ENCODE peak calls at places on chromosome 12, in eight cellular contexts. D, B, Z, G, V, H, J and C are unnamed samples.

GRCh38 chr12:130700492-130701401 is 15.4 kb downstream of the RIMBP2 start:
- ATAC-seq in D (no peak), B (no peak), Z (no peak), G (no peak), V (no peak), H (peak), J (no peak), C (no peak)

GRCh38 chr12:109885616-109886015 is 5.3 kb upstream of the GLTP start:
- ATAC-seq in D (no peak), B (no peak), Z (no peak), G (no peak), V (no peak), H (no peak), J (no peak), C (no peak)

GRCh38 chr12:12788675-12789368 is 3.4 kb downstream of the APOLD1 start:
- ATAC-seq in D (peak), B (peak), Z (peak), G (peak), V (peak), H (peak), J (peak), C (peak)

GRCh38 chr12:115149685-115150378 is 465.9 kb upstream of the TBX3 start:
- ATAC-seq in D (peak), B (peak), Z (no peak), G (no peak), V (no peak), H (no peak), J (no peak), C (no peak)

GRCh38 chr12:108700833-108701450 is 30.4 kb downstream of the CORO1C start:
- ATAC-seq in D (no peak), B (no peak), Z (no peak), G (no peak), V (no peak), H (no peak), J (no peak), C (no peak)

GRCh38 chr12:94228488-94228907 is 80.1 kb downstream of the PLXNC1 start:
- ATAC-seq in D (no peak), B (no peak), Z (no peak), G (no peak), V (no peak), H (no peak), J (no peak), C (no peak)

GRCh38 chr12:116717466-116718457 is 20.1 kb downstream of the SPRING1 start:
- ATAC-seq in D (peak), B (peak), Z (no peak), G (no peak), V (peak), H (no peak), J (no peak), C (no peak)

GRCh38 chr12:49720214-49720613 is 13.0 kb upstream of the FMNL3 start:
- ATAC-seq in D (no peak), B (no peak), Z (no peak), G (no peak), V (peak), H (peak), J (no peak), C (peak)

GRCh38 chr12:97877404-97877803 is 414.8 kb downstream of the RMST start:
- ATAC-seq in D (no peak), B (no peak), Z (no peak), G (no peak), V (no peak), H (no peak), J (no peak), C (no peak)

GRCh38 chr12:92300781-92301180 is 155.1 kb upstream of the BTG1 start:
- ATAC-seq in D (no peak), B (no peak), Z (no peak), G (no peak), V (no peak), H (no peak), J (no peak), C (no peak)

GRCh38 chr12:123531091-123531490 is 2.4 kb downstream of the RILPL1 start:
- ATAC-seq in D (peak), B (peak), Z (no peak), G (no peak), V (peak), H (no peak), J (no peak), C (no peak)

GRCh38 chr12:54355104-54355815 is 9.0 kb downstream of the GPR84 start:
- ATAC-seq in D (no peak), B (no peak), Z (no peak), G (no peak), V (no peak), H (no peak), J (no peak), C (no peak)

GRCh38 chr12:1920971-1921370 is 2.5 kb upstream of the CACNA2D4 start:
- ATAC-seq in D (no peak), B (no peak), Z (no peak), G (no peak), V (no peak), H (no peak), J (no peak), C (no peak)

GRCh38 chr12:12704593-12705230 is 8.7 kb upstream of the GPR19 start:
- ATAC-seq in D (peak), B (peak), Z (peak), G (peak), V (peak), H (peak), J (peak), C (peak)